ENCODE peak calls at places on chromosomes 2 and 18, in seven cellular contexts. N, Y, Z, U, F, M and V are unnamed samples.

GRCh38 chr18:26549486-26550435 is 1.4 kb upstream of the KCTD1 start:
- DNase-seq in Y (peak; percentile 27), Z (peak; percentile 61), F (peak; percentile 62), M (peak; percentile 49), N (no peak), U (no peak), V (peak; percentile 41)

GRCh38 chr2:95022309-95023221 is 2.9 kb upstream of the MAL start:
- DNase-seq in U (no peak), M (peak; percentile 18), Z (peak; percentile 77), N (peak; percentile 69), Y (peak; percentile 72), F (peak; percentile 52), V (peak; percentile 68)

GRCh38 chr2:59567115-59567514 is 986.3 kb downstream of the BCL11A start:
- DNase-seq in M (no peak), N (no peak), U (no peak), Y (peak; percentile 24), F (no peak), Z (no peak), V (no peak)

GRCh38 chr2:186309901-186310300 is 176.2 kb upstream of the ZC3H15 start:
- DNase-seq in M (no peak), Z (no peak), U (no peak), F (peak; percentile 31), Y (no peak), N (no peak), V (no peak)

GRCh38 chr2:10873790-10874437 is 37.8 kb upstream of the KCNF1 start:
- DNase-seq in N (no peak), F (peak; percentile 8), Y (no peak), U (no peak), Z (no peak), M (no peak), V (no peak)

GRCh38 chr18:49733896-49734585 is 79.3 kb downstream of the ACAA2 start:
- DNase-seq in Y (no peak), U (no peak), M (no peak), Z (no peak), F (no peak), N (no peak), V (no peak)

GRCh38 chr2:48332286-48332685 is 197.7 kb upstream of the STON1 start:
- DNase-seq in Z (no peak), U (no peak), M (no peak), N (no peak), Y (no peak), F (no peak), V (no peak)

GRCh38 chr2:157420771-157421323 is 23.0 kb downstream of the CYTIP start:
- DNase-seq in U (peak; percentile 18), Z (no peak), Y (no peak), M (peak; percentile 20), N (no peak), F (peak; percentile 14), V (no peak)

GRCh38 chr2:113078350-113078839 is 10.6 kb downstream of the IL1F10 start:
- DNase-seq in Y (no peak), M (no peak), Z (no peak), F (peak; percentile 51), U (no peak), N (no peak), V (peak; percentile 76)

GRCh38 chr2:1767939-1768691 is 23.8 kb upstream of the PXDN start:
- DNase-seq in Y (no peak), Z (no peak), U (no peak), F (no peak), M (no peak), N (no peak), V (no peak)

GRCh38 chr2:16413947-16414346 is 251.7 kb downstream of the CYRIA start:
- DNase-seq in N (no peak), Z (no peak), U (no peak), Y (no peak), F (no peak), M (no peak), V (no peak)

GRCh38 chr18:61400016-61400630 is 66.9 kb downstream of the CDH20 start:
- DNase-seq in Y (no peak), U (no peak), F (peak; percentile 35), Z (no peak), M (peak; percentile 1), N (no peak), V (no peak)

GRCh38 chr2:30684996-30685395 is 122.2 kb downstream of the CAPN13 start:
- DNase-seq in F (no peak), U (no peak), Y (no peak), Z (no peak), N (no peak), M (no peak), V (peak; percentile 6)

GRCh38 chr2:211867845-211868361 is 670.7 kb downstream of the ERBB4 start:
- DNase-seq in M (peak; percentile 85), N (no peak), F (peak; percentile 49), U (no peak), Y (no peak), Z (no peak), V (no peak)

GRCh38 chr2:240988146-240988545 is 10.3 kb upstream of the SNED1 start:
- DNase-seq in N (no peak), Y (no peak), Z (no peak), F (peak; percentile 44), M (no peak), U (no peak), V (no peak)

GRCh38 chr2:218186355-218186766 is 19.6 kb upstream of the CXCR1 start:
- DNase-seq in M (peak; percentile 28), N (peak; percentile 52), Z (no peak), F (peak; percentile 81), Y (peak; percentile 36), U (peak; percentile 15), V (peak; percentile 74)

GRCh38 chr2:53786371-53787254 is at the start of the genes ASB3 and ERLEC1:
- DNase-seq in M (peak; percentile 55), U (peak; percentile 64), F (peak; percentile 74), Y (peak; percentile 84), N (peak; percentile 77), Z (peak; percentile 89), V (peak; percentile 88)

GRCh38 chr2:138767101-138767500 is 13.1 kb downstream of the NXPH2 start:
- DNase-seq in M (no peak), Z (no peak), F (no peak), N (no peak), U (no peak), Y (no peak), V (no peak)

GRCh38 chr18:13258792-13259385 is 40.3 kb downstream of the LDLRAD4 start:
- DNase-seq in Y (no peak), F (no peak), M (no peak), Z (no peak), U (no peak), N (no peak), V (no peak)

GRCh38 chr2:38178142-38178541 is 102.2 kb upstream of the CYP1B1 start:
- DNase-seq in Z (no peak), U (no peak), F (peak; percentile 87), Y (no peak), N (no peak), M (no peak), V (peak; percentile 52)

GRCh38 chr2:200107818-200108217 is 152.4 kb downstream of the MAIP1 start:
- DNase-seq in Y (no peak), M (no peak), U (no peak), N (no peak), Z (no peak), F (no peak), V (no peak)

GRCh38 chr2:205024822-205025518 is 479.7 kb downstream of the PARD3B start:
- DNase-seq in F (peak; percentile 93), U (peak; percentile 69), N (peak; percentile 33), Y (peak; percentile 33), Z (peak; percentile 42), M (peak; percentile 94), V (peak; percentile 32)

GRCh38 chr2:221095381-221095780 is 476.7 kb downstream of the EPHA4 start:
- DNase-seq in Z (no peak), Y (no peak), F (no peak), M (no peak), N (no peak), U (no peak), V (no peak)

GRCh38 chr2:195861821-195862220 is 204.8 kb downstream of the SLC39A10 start:
- DNase-seq in F (peak; percentile 54), M (peak; percentile 36), Z (no peak), Y (no peak), N (no peak), U (no peak), V (no peak)

GRCh38 chr2:146730882-146731281 is 1113.9 kb upstream of the ACVR2A start:
- DNase-seq in M (no peak), U (no peak), Y (no peak), F (peak; percentile 2), N (no peak), Z (no peak), V (no peak)

GRCh38 chr2:68060652-68061051 is 2.2 kb downstream of the C1D start:
- DNase-seq in Y (no peak), Z (no peak), U (no peak), N (no peak), M (no peak), F (no peak), V (no peak)

GRCh38 chr2:147910990-147911473 is 66.2 kb downstream of the ACVR2A start:
- DNase-seq in F (peak; percentile 90), Z (no peak), M (peak; percentile 45), N (no peak), Y (peak; percentile 80), U (peak; percentile 52), V (peak; percentile 32)

GRCh38 chr18:7116832-7117389 is 686 bp downstream of the LAMA1 start:
- DNase-seq in F (no peak), U (no peak), M (no peak), Z (peak; percentile 41), N (no peak), Y (no peak), V (no peak)

GRCh38 chr2:176001281-176001902 is 675 bp downstream of the LNPK start:
- DNase-seq in Y (peak; percentile 56), F (peak; percentile 51), M (peak; percentile 65), U (no peak), N (peak; percentile 40), Z (peak; percentile 40), V (peak; percentile 16)

GRCh38 chr2:9408641-9409151 is 14.6 kb downstream of the ITGB1BP1 start:
- DNase-seq in U (no peak), N (no peak), F (no peak), Z (no peak), Y (peak; percentile 99), M (no peak), V (no peak)

GRCh38 chr18:30485078-30485477 is 557.5 kb downstream of the DSC3 start:
- DNase-seq in U (no peak), Z (no peak), F (no peak), Y (no peak), M (no peak), N (no peak), V (no peak)

GRCh38 chr18:1954583-1955312 is 616.6 kb downstream of the METTL4 start:
- DNase-seq in Y (no peak), U (no peak), F (no peak), N (no peak), M (no peak), Z (no peak), V (no peak)

GRCh38 chr2:34892286-34892685 is 1293.2 kb upstream of the FAM98A start:
- DNase-seq in U (no peak), Z (no peak), N (no peak), M (no peak), F (no peak), Y (no peak), V (no peak)

GRCh38 chr2:153145470-153145869 is 333.1 kb downstream of the RPRM start:
- DNase-seq in U (no peak), Y (peak; percentile 97), F (no peak), M (no peak), Z (no peak), N (no peak), V (no peak)

GRCh38 chr2:220513573-220514288 is 886.3 kb downstream of the SLC4A3 start:
- DNase-seq in Z (no peak), N (no peak), M (no peak), U (no peak), F (no peak), Y (no peak), V (no peak)

GRCh38 chr2:238851751-238852150 is 3.9 kb downstream of the TWIST2 start:
- DNase-seq in F (peak; percentile 66), Z (no peak), Y (no peak), N (no peak), M (no peak), U (no peak), V (no peak)